ENCODE peak calls at places on chromosomes 6 and 20, in four cellular contexts. A is breast epithelium, G is mammary epithelial cell, Z is brain microvascular endothelial cell. V is an unnamed sample.

GRCh38 chr6:26071135-26071534 is 16.1 kb upstream of the HFE start:
- DNase-seq in G (no peak), Z (no peak), A (no peak), V (no peak)

GRCh38 chr6:41976794-41977484 is 35.3 kb upstream of the CCND3 start:
- DNase-seq in Z (peak), A (no peak), G (peak), V (peak)

GRCh38 chr6:17820055-17820454 is 113.3 kb upstream of the NUP153 start:
- DNase-seq in Z (no peak), G (no peak), A (no peak), V (no peak)

GRCh38 chr6:11702039-11702795 is 76.4 kb downstream of the ADTRP start:
- DNase-seq in Z (peak), A (no peak), G (peak), V (peak)

GRCh38 chr20:49529470-49529869 is 38.5 kb downstream of the PTGIS start:
- DNase-seq in Z (no peak), A (no peak), G (peak), V (no peak)

GRCh38 chr20:1829531-1829930 is 65.7 kb upstream of the SIRPA start:
- DNase-seq in Z (no peak), A (no peak), G (no peak), V (no peak)

GRCh38 chr20:48597521-48598302 is 230.1 kb downstream of the PREX1 start:
- DNase-seq in A (peak), Z (no peak), G (no peak), V (no peak)

GRCh38 chr6:65469650-65470049 is 237.4 kb downstream of the EYS start:
- DNase-seq in Z (no peak), A (no peak), G (no peak), V (no peak)

GRCh38 chr6:116450185-116450710 is 10.9 kb upstream of the CALHM6 start:
- DNase-seq in G (peak), A (no peak), Z (no peak), V (no peak)

GRCh38 chr6:37011656-37012378 is 6.4 kb downstream of the FGD2 start:
- DNase-seq in G (no peak), Z (peak), A (no peak), V (peak)

GRCh38 chr20:13009682-13010406 is 1.1 kb downstream of the SPTLC3 start:
- DNase-seq in A (no peak), G (peak), Z (peak), V (peak)

GRCh38 chr6:119034827-119035458 is 43.5 kb downstream of the FAM184A start:
- DNase-seq in Z (no peak), A (no peak), G (no peak), V (no peak)

GRCh38 chr6:123520208-123520607 is 116.5 kb downstream of the TRDN start:
- DNase-seq in G (no peak), Z (no peak), A (no peak), V (no peak)

GRCh38 chr20:40668449-40669228 is 20.4 kb downstream of the MAFB start:
- DNase-seq in G (peak), A (no peak), Z (peak), V (no peak)

GRCh38 chr20:35828434-35828833 is 56.6 kb downstream of the PHF20 start:
- DNase-seq in A (no peak), Z (no peak), G (no peak), V (no peak)

GRCh38 chr20:1619861-1620444 is at the start of gene SIRPB1:
- DNase-seq in A (no peak), Z (no peak), G (no peak), V (no peak)

GRCh38 chr6:24643925-24644324 is 2.1 kb downstream of the KIAA0319 start:
- DNase-seq in Z (no peak), A (no peak), G (no peak), V (no peak)

GRCh38 chr20:48236001-48236400 is 450.7 kb upstream of the SULF2 start:
- DNase-seq in A (peak), Z (no peak), G (no peak), V (no peak)

GRCh38 chr6:146546440-146546839 is 2.8 kb downstream of the RAB32 start:
- DNase-seq in Z (peak), G (peak), A (no peak), V (peak)

GRCh38 chr6:164166515-164166914 is 752.0 kb downstream of the QKI start:
- DNase-seq in Z (no peak), G (no peak), A (no peak), V (no peak)

GRCh38 chr20:32855387-32855786 is 3.3 kb upstream of the EFCAB8 start:
- DNase-seq in G (no peak), A (no peak), Z (no peak), V (no peak)

GRCh38 chr6:142548571-142548970 is 246.8 kb downstream of the ADGRG6 start:
- DNase-seq in G (no peak), A (no peak), Z (no peak), V (no peak)

GRCh38 chr6:25050356-25050755 is 114.6 kb upstream of the RIPOR2 start:
- DNase-seq in G (peak), A (no peak), Z (peak), V (peak)

GRCh38 chr20:35711588-35712209 is 12.5 kb downstream of the ROMO1 start:
- DNase-seq in G (no peak), Z (no peak), A (no peak), V (no peak)

GRCh38 chr20:24337074-24337473 is 132.4 kb upstream of the SYNDIG1 start:
- DNase-seq in A (no peak), G (peak), Z (peak), V (peak)

GRCh38 chr6:154506108-154506507 is 4.4 kb downstream of the CNKSR3 start:
- DNase-seq in G (no peak), Z (no peak), A (no peak), V (no peak)

GRCh38 chr6:44237813-44238433 is 9.0 kb upstream of the HSP90AB1 start:
- DNase-seq in Z (peak), A (peak), G (peak), V (no peak)

GRCh38 chr20:63536997-63537524 is at the start of gene PTK6:
- DNase-seq in Z (no peak), A (no peak), G (no peak), V (no peak)

GRCh38 chr20:63538204-63539091 is 1.3 kb upstream of the PTK6 start:
- DNase-seq in Z (no peak), G (no peak), A (peak), V (no peak)

GRCh38 chr20:63536241-63536977 is 767 bp downstream of the PTK6 start:
- DNase-seq in Z (peak), A (peak), G (no peak), V (no peak)

GRCh38 chr20:63539092-63539430 is 1.9 kb upstream of the PTK6 start:
- DNase-seq in G (no peak), A (no peak), Z (no peak), V (no peak)

DNA sequence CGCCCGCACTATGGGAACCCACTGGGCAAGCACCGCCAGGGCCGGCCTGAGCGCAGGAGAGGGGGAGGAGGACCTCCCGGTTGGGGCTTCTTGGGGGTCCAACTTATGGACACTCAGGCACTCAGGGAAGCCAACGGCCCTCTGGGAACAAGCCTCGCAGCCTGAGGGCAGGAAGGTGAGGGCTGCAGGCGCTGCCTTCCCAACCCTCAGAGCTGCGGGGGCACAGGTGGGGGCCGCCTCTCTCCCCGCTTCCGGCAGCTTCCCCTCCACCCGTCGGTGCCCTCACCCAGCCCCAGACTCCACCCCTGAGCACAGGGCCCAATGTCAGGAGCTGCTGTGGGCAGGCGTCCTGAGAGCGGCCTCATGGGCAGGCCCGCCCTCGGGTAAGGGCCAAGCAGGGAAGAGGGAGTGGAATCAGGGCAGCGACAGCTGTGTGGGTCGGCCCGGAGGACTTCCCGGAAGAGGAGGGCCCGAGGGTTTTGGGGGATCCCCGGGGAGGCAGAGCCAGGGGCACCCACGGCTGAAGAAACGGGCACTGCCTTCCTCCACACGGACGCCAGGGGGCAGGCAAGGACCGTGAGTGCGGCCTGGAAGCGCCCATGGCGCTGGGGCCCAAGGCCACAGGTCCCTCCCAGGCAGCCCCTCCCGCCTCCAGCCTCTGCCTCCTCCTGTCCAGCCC is 488 bp upstream of the PTK6 start:
- DNase-seq in A (peak), Z (peak), G (peak), V (peak)
- TF ChIP-seq CTCF in A (peak), Z (peak), G (peak), V (peak)

DNA sequence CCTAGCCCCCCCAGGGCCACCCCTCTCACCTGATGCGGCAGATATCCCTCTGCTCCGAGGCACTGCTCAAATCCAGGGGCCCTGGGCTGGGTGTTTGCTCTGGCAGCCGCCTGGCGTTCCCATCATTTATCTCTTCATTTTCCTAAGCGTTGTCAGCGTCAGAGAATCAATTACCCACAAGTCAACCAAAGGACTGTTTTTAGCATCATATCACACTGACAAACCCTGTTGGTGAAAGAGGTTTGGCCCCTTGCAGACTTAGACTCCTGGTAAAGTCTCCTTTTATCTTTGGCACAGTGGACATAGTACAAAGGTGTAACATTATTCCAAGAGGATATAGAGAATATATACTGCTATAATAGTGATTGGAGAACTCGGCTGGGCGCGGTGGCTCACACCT is at the start of gene GHRH:
- DNase-seq in Z (no peak), G (no peak), A (no peak), V (no peak)
- TF ChIP-seq CTCF in Z (no peak), G (no peak), A (no peak), V (no peak)

GRCh38 chr20:25601659-25602058 is 16.3 kb upstream of the NINL start:
- DNase-seq in Z (no peak), A (no peak), G (no peak), V (no peak)

GRCh38 chr20:25605146-25605545 is 18.7 kb downstream of the NANP start:
- DNase-seq in Z (no peak), A (no peak), G (no peak), V (no peak)

GRCh38 chr20:25604611-25605010 is 19.2 kb downstream of the NANP start:
- DNase-seq in G (no peak), A (no peak), Z (no peak), V (no peak)

GRCh38 chr20:25608774-25609173 is 15.0 kb downstream of the NANP start:
- DNase-seq in G (no peak), Z (peak), A (no peak), V (no peak)

GRCh38 chr20:25606094-25606640 is 17.6 kb downstream of the NANP start:
- DNase-seq in Z (no peak), A (no peak), G (no peak), V (no peak)
- TF ChIP-seq CTCF in Z (no peak), A (no peak), G (no peak), V (no peak)

DNA sequence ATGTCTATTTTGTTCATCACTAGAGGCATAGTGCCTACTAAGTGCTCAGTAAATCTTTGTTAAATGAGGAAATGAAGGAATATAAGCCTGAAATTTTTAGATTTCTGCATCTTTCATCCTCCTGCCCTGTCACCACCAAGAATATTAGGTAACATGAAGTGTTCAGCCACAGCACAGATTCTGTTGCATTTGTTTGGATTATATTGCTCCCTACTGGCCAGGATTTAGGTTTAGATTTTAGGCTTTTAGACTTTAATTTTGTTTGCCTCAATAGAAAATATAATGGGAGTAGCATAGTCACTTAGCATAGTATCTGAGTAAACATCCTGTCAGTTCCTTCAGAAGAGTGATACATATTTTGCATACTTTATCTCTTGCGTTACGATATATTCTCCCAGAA is 14.2 kb downstream of the FARS2 start:
- DNase-seq in Z (no peak), G (no peak), A (no peak), V (no peak)
- TF ChIP-seq CTCF in Z (no peak), G (no peak), A (no peak), V (peak)

GRCh38 chr6:34791164-34791841 is 580 bp upstream of the BLTP3A start:
- DNase-seq in A (no peak), Z (no peak), G (no peak), V (no peak)
- TF ChIP-seq CTCF in A (no peak), Z (peak), G (peak), V (peak)

GRCh38 chr6:51768087-51768486 is 319.3 kb downstream of the PKHD1 start:
- DNase-seq in G (no peak), Z (no peak), A (no peak), V (no peak)
- TF ChIP-seq CTCF in G (no peak), Z (no peak), A (no peak), V (no peak)

GRCh38 chr6:2917801-2918495 is 14.8 kb upstream of the SERPINB9 start:
- DNase-seq in Z (no peak), A (no peak), G (no peak), V (no peak)

GRCh38 chr6:2915150-2915549 is 12.0 kb upstream of the SERPINB9 start:
- DNase-seq in A (no peak), Z (no peak), G (no peak), V (no peak)

GRCh38 chr6:2916354-2916925 is 13.3 kb upstream of the SERPINB9 start:
- DNase-seq in Z (no peak), G (no peak), A (no peak), V (no peak)

GRCh38 chr6:2918936-2919335 is 15.8 kb upstream of the SERPINB9 start:
- DNase-seq in G (no peak), A (no peak), Z (no peak), V (no peak)

DNA sequence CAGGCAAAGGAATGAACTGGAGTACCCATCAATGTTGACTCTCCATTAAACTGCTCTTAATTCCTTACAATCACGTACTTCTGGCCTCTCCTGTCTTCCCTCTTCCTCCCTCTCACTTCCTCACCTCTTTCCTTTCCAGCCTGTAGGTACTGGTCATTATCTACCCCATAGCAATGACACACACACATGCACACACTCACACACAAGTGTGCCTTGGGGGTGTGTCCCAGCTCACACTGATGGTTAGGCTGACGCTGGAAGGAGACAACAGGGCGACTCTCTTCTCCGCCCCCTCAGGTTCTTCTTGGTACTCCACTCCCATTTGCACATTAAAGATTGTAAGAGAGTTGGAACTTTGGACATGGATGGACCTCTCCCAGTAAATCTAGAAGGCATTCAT is 14.0 kb upstream of the SERPINB9 start:
- DNase-seq in G (no peak), Z (no peak), A (no peak), V (no peak)
- TF ChIP-seq CTCF in G (no peak), Z (peak), A (no peak), V (peak)